ENCODE peak calls at places on chromosomes 7 and 10, in six cellular contexts. O is EL; N is activated CD8-positive, alpha-beta memory T cell treated with anti-CD3 and anti-CD28 coated beads, Interleukin-2, amount 50 U/mL, for 4 hours; Q is frontal cortex; Z is GM04503; I is A549. C is an unnamed sample.

GRCh38 chr10:53697038-53697437 is 924.5 kb upstream of the MBL2 start:
- DNase-seq in O (no peak), N (no peak), Q (no peak), Z (no peak), I (no peak), C (no peak)

GRCh38 chr7:132255898-132256297 is 320.4 kb downstream of the PLXNA4 start:
- DNase-seq in O (no peak), N (no peak), Q (no peak), Z (no peak), I (no peak), C (no peak)

GRCh38 chr7:286278-286677 is 3.7 kb upstream of the FOXL3 start:
- DNase-seq in O (no peak), N (no peak), Q (no peak), Z (no peak), I (no peak), C (no peak)

GRCh38 chr10:69327463-69328345 is 49.4 kb downstream of the HK1 start:
- DNase-seq in O (peak), N (peak), Q (no peak), Z (no peak), I (no peak), C (no peak)

GRCh38 chr10:79905322-79906314 is 43.3 kb downstream of the SFTPD start:
- DNase-seq in O (peak), N (no peak), Q (no peak), Z (no peak), I (no peak), C (peak)

GRCh38 chr10:48399056-48399541 is 92.6 kb downstream of the MAPK8 start:
- DNase-seq in O (no peak), N (no peak), Q (no peak), Z (no peak), I (no peak), C (no peak)

GRCh38 chr7:140478361-140479061 is 794 bp downstream of the MKRN1 start:
- DNase-seq in O (peak), N (peak), Q (peak), Z (peak), I (peak), C (peak)

GRCh38 chr7:46908770-46909169 is 673.1 kb downstream of the TNS3 start:
- DNase-seq in O (peak), N (no peak), Q (no peak), Z (peak), I (no peak), C (no peak)

GRCh38 chr7:6246257-6246917 is 26.0 kb downstream of the CYTH3 start:
- DNase-seq in O (peak), N (no peak), Q (no peak), Z (no peak), I (no peak), C (no peak)

GRCh38 chr7:98955992-98956391 is 77.7 kb downstream of the TRRAP start:
- DNase-seq in O (no peak), N (no peak), Q (no peak), Z (no peak), I (no peak), C (no peak)

GRCh38 chr7:140053812-140054539 is 8.8 kb downstream of the PARP12 start:
- DNase-seq in O (no peak), N (no peak), Q (no peak), Z (no peak), I (no peak), C (no peak)

GRCh38 chr7:149837620-149838223 is 453 bp upstream of the ZNF862 start:
- DNase-seq in O (no peak), N (no peak), Q (no peak), Z (no peak), I (no peak), C (no peak)

GRCh38 chr7:24024276-24024675 is 259.7 kb upstream of the NPY start:
- DNase-seq in O (no peak), N (no peak), Q (no peak), Z (no peak), I (no peak), C (no peak)

GRCh38 chr7:135901585-135902540 is 75.3 kb downstream of the MTPN start:
- DNase-seq in O (no peak), N (no peak), Q (no peak), Z (no peak), I (no peak), C (no peak)

GRCh38 chr7:83271212-83272099 is 108.8 kb upstream of the PCLO start:
- DNase-seq in O (peak), N (no peak), Q (peak), Z (no peak), I (peak), C (peak)

GRCh38 chr10:109846832-109847231 is 76.5 kb downstream of the XPNPEP1 start:
- DNase-seq in O (no peak), N (no peak), Q (no peak), Z (no peak), I (no peak), C (no peak)

GRCh38 chr7:70585071-70585470 is 546.9 kb upstream of the GALNT17 start:
- DNase-seq in O (no peak), N (peak), Q (no peak), Z (no peak), I (no peak), C (no peak)

GRCh38 chr7:50412958-50413357 is 37.2 kb downstream of the FIGNL1 start:
- DNase-seq in O (no peak), N (no peak), Q (no peak), Z (no peak), I (no peak), C (no peak)

GRCh38 chr10:3869036-3869435 is 84.0 kb upstream of the KLF6 start:
- DNase-seq in O (no peak), N (no peak), Q (no peak), Z (no peak), I (no peak), C (no peak)

GRCh38 chr7:155951554-155952158 is 139.4 kb upstream of the SHH start:
- DNase-seq in O (no peak), N (no peak), Q (no peak), Z (no peak), I (peak), C (no peak)

C was measured in KBM-7.